ENCODE peak calls at places on chromosomes 7 and 10, in six cellular contexts. N, W, F, K, S and O are unnamed samples.

GRCh38 chr7:87833130-87833529 is 43.0 kb downstream of the SLC25A40 start:
- DNase-seq in N (no peak), W (no peak), F (peak; percentile 50), K (no peak), S (no peak), O (no peak)

GRCh38 chr7:30805931-30806330 is 34.7 kb downstream of the MINDY4 start:
- DNase-seq in N (no peak), W (no peak), F (no peak), K (no peak), S (no peak), O (no peak)

GRCh38 chr10:43037942-43038782 is 38.7 kb upstream of the RET start:
- DNase-seq in N (no peak), W (no peak), F (no peak), K (no peak), S (no peak), O (no peak)

GRCh38 chr10:116699049-116699782 is 43.1 kb downstream of the HSPA12A start:
- DNase-seq in N (no peak), W (no peak), F (no peak), K (no peak), S (no peak), O (no peak)

GRCh38 chr7:80885774-80886173 is 33.1 kb downstream of the SEMA3C start:
- DNase-seq in N (no peak), W (no peak), F (no peak), K (no peak), S (no peak), O (no peak)

GRCh38 chr10:110434477-110435096 is 63.1 kb upstream of the DUSP5 start:
- DNase-seq in N (no peak), W (no peak), F (no peak), K (no peak), S (no peak), O (no peak)

GRCh38 chr10:101843032-101843991 is at the start of gene KCNIP2:
- DNase-seq in N (no peak), W (no peak), F (no peak), K (peak; percentile 70), S (peak; percentile 52), O (no peak)

GRCh38 chr7:106757846-106758245 is 96.9 kb upstream of the CCDC71L start:
- DNase-seq in N (no peak), W (no peak), F (peak; percentile 60), K (no peak), S (no peak), O (no peak)

GRCh38 chr7:134729895-134730294 is 49.5 kb upstream of the CALD1 start:
- DNase-seq in N (no peak), W (no peak), F (no peak), K (no peak), S (no peak), O (no peak)

GRCh38 chr10:97427571-97428179 is 1.7 kb downstream of the PGAM1 start:
- DNase-seq in N (peak; percentile 52), W (no peak), F (no peak), K (peak; percentile 66), S (no peak), O (no peak)

DNA sequence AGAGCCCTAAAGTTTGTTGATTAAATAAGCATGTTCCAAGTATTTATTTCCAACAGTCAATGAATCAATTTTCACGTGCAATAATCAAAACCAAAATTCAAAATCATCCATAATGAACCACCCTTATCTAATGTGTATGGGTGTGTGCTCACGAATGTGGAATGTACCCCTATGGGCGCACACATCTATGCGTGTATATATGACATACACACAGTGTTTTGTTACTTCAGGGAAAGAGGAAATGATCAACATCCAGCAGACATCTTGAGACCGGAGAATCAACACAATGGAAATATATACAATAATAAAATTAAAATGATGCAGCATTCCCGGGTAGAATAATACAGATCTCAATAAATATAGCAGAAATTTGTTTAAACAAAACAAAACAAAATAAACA is 3.3 kb downstream of the FEZF1 start:
- DNase-seq in N (no peak), W (no peak), F (no peak), K (no peak), S (no peak), O (no peak)
- H3K4me3 ChIP-seq in N (no peak overlapping the region), W (no peak overlapping the region), F (no peak overlapping the region), K (no peak overlapping the region), S (no peak overlapping the region), O (no peak overlapping the region)

GRCh38 chr10:14200645-14201534 is 129.8 kb downstream of the FRMD4A start:
- DNase-seq in N (no peak), W (no peak), F (no peak), K (peak; percentile 5), S (no peak), O (no peak)
- TF ChIP-seq CTCF in N (no peak), W (no peak), F (peak; percentile 32), K (peak; percentile 39), S (peak; percentile 30), O (peak; percentile 56)

GRCh38 chr10:8449909-8450308 is 395.4 kb downstream of the GATA3 start:
- DNase-seq in N (no peak), W (no peak), F (no peak), K (no peak), S (no peak), O (no peak)

GRCh38 chr10:8453587-8453986 is 399.1 kb downstream of the GATA3 start:
- DNase-seq in N (peak; percentile 40), W (no peak), F (no peak), K (no peak), S (no peak), O (no peak)

GRCh38 chr10:8456386-8456785 is 401.9 kb downstream of the GATA3 start:
- DNase-seq in N (no peak), W (no peak), F (no peak), K (no peak), S (no peak), O (no peak)

GRCh38 chr10:8454357-8454756 is 399.9 kb downstream of the GATA3 start:
- DNase-seq in N (peak; percentile 6), W (no peak), F (no peak), K (no peak), S (no peak), O (no peak)
- H3K4me3 ChIP-seq in N (no peak overlapping the region), W (no peak overlapping the region), F (no peak overlapping the region), K (no peak overlapping the region), S (no peak overlapping the region), O (no peak overlapping the region)

GRCh38 chr10:67520924-67521520 is 175.0 kb downstream of the CTNNA3 start:
- DNase-seq in N (peak; percentile 35), W (peak; percentile 23), F (peak; percentile 73), K (peak; percentile 68), S (peak; percentile 39), O (peak; percentile 16)
- TF ChIP-seq CTCF in N (peak; percentile 74), W (no peak), F (peak; percentile 88), K (peak; percentile 79), S (peak; percentile 93), O (peak; percentile 73)

DNA sequence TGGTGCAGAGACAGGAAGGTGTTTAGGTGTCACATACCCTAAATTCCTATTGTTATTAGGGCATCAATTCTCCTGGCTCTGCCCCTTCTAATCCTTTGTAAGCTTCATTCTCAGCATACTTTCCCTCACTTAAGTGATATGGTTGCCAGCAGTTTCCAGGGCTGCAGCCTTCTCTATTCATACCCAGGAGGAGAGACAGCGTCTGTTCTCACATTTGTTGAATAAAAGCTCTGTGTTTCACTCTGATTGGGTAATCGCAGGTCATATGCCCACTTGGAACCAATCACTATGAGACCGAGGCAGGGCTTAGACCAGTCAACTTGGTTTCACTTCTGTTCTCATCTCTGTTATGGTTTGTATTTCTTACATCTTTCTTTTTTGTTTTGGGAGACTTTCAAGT is 109.6 kb upstream of the MTPN start:
- DNase-seq in N (peak; percentile 8), W (peak; percentile 70), F (peak; percentile 92), K (peak; percentile 24), S (peak; percentile 65), O (peak; percentile 15)
- H3K4me3 ChIP-seq in N (no peak overlapping the region), W (peak overlapping the region; percentile 35), F (peak overlapping the region; percentile 53), K (no peak overlapping the region), S (peak overlapping the region; percentile 31), O (no peak overlapping the region)

DNA sequence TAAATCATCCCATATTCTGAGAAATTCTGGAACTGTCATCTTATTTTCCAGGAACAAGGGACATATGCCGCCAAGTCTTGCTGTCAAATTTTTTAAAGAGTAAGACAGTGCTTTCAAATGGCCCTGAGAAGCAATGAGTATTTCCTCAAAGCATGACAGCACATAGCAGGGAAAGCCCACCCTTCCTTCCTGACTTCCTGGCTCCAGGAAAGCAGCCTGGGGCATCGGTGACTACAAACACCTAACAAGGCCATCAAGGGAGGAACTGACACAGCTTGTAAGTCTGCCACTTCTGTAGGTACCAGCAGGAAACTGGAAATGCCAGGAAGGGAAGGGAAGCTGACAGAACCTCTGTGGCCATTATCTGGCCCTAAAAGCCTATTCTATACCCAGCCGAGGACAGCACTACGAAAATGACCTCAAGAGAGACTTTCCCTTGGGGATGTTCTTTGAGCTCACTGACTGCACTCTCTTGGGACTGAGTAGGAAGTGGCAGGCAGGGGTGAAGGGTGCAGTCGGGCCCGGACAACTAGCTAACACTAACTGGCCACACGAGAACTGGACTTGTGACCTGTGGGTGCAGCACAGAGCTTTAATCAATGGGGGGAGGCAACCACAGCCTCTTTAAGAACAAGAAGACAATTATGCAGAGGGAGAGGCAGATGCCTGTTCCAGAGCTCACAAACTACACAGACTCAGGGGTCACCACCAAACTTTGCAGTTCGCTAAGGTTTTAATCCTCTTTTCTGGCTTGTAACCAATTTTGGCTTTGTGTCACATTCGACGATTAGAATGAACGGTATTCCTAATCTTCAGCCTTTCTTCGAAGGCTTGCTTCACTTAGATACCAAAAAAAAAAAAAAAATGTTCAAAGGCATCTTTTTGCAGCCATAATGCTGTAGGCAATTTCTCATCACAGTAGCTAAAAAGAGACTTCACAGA is 52.0 kb downstream of the GRB10 start:
- DNase-seq in N (no peak), W (no peak), F (no peak), K (no peak), S (no peak), O (no peak)
- TF ChIP-seq CTCF in N (no peak), W (no peak), F (no peak), K (no peak), S (no peak), O (no peak)